ENCODE peak calls at places on chromosomes 16 and 17, in four cellular contexts. T is uterus; W is effector memory CD4-positive, alpha-beta T cell; F is pancreas. R is an unnamed sample. For H3K36me3, the result is how much of the 10 kb centered on the place peaks cover.

GRCh38 chr16:30407794-30408534 is 558 bp downstream of the ZNF771 start:
- DNase-seq in T (no peak), W (no peak), F (no peak), R (no peak)

GRCh38 chr17:29251184-29251583 is 4.5 kb downstream of the CRYBA1 start:
- DNase-seq in T (no peak), W (no peak), F (no peak), R (no peak)

GRCh38 chr17:8621585-8621984 is 8.9 kb downstream of the MYH10 start:
- DNase-seq in T (no peak), W (no peak), F (no peak), R (no peak)

GRCh38 chr17:62703269-62703775 is 75.9 kb downstream of the MRC2 start:
- DNase-seq in T (peak), W (no peak), F (no peak), R (peak)

GRCh38 chr16:88719267-88719932 is 13.1 kb downstream of the CTU2 start:
- DNase-seq in T (no peak), W (no peak), F (no peak), R (peak)

GRCh38 chr16:73171380-73171779 is 123.5 kb upstream of the ZFHX3 start:
- DNase-seq in T (no peak), W (no peak), F (no peak), R (no peak)

GRCh38 chr16:4666537-4667202 is 26.7 kb upstream of the NUDT16L1 start:
- DNase-seq in T (no peak), W (no peak), F (peak), R (no peak)

GRCh38 chr16:80347900-80348299 is 192.9 kb upstream of the DYNLRB2 start:
- DNase-seq in T (peak), W (no peak), F (no peak), R (peak)

GRCh38 chr17:81492202-81492601 is 20.4 kb downstream of the ACTG1 start:
- DNase-seq in T (no peak), W (no peak), F (no peak), R (peak)

GRCh38 chr16:54934536-54935410 is 4.1 kb downstream of the IRX5 start:
- DNase-seq in T (no peak), W (no peak), F (no peak), R (no peak)

GRCh38 chr17:4004517-4005295 is 40.5 kb upstream of the ATP2A3 start:
- DNase-seq in T (no peak), W (peak), F (peak), R (peak)

GRCh38 chr17:73291260-73291801 is 20.5 kb downstream of the CDC42EP4 start:
- DNase-seq in T (peak), W (no peak), F (no peak), R (peak)

GRCh38 chr17:65855245-65855644 is 293.8 kb upstream of the AXIN2 start:
- DNase-seq in T (no peak), W (no peak), F (no peak), R (no peak)

GRCh38 chr17:28384281-28385036 is 13.0 kb downstream of the SARM1 start:
- DNase-seq in T (no peak), W (peak), F (peak), R (peak)

GRCh38 chr16:71350821-71351557 is 7.5 kb upstream of the CALB2 start:
- DNase-seq in T (no peak), W (no peak), F (no peak), R (no peak)

GRCh38 chr17:82153745-82154375 is 55.8 kb upstream of the FASN start:
- DNase-seq in T (peak), W (peak), F (peak), R (peak)

GRCh38 chr16:85471469-85472431 is 141.4 kb upstream of the GSE1 start:
- DNase-seq in T (no peak), W (no peak), F (no peak), R (peak)

GRCh38 chr16:9012848-9013507 is 49.3 kb upstream of the USP7 start:
- DNase-seq in T (no peak), W (no peak), F (no peak), R (no peak)

GRCh38 chr17:59105852-59106462 is 723 bp downstream of the TRIM37 start:
- DNase-seq in T (peak), W (peak), F (peak), R (peak)

GRCh38 chr17:63423251-63423950 is 22.7 kb downstream of the CYB561 start:
- DNase-seq in T (no peak), W (no peak), F (no peak), R (no peak)

GRCh38 chr17:72434991-72435618 is 314.3 kb downstream of the SOX9 start:
- DNase-seq in T (no peak), W (no peak), F (no peak), R (no peak)

DNA sequence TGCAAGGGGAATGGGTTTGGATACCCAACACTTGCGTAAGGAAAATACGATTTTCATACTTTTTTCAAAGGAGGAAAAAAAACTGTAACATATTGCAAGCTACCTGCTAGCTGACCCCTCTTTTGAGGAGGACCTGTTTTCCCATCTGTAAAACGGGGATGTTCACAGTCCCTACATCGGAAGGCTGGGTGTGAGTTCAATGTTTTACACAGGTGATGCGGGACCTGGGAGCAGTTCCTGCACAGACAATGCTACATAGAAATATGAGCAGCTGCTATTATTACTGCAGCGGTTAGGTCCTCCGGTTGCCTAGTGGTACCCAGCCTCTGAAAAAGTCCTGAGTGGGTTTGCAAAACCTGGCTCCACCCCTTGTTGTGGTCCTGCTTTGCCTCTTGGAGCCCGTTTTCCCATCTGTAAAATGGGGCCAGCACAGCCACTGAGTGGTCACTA is 3.5 kb downstream of the SOCS1 start:
- DNase-seq in T (no peak), W (no peak), F (no peak), R (no peak)
- H3K4me3 ChIP-seq in T (no peak), W (peak), F (no peak), R (no peak)

GRCh38 chr17:58092797-58093385 is 9.7 kb downstream of the DYNLL2 start:
- DNase-seq in T (no peak), W (no peak), F (no peak), R (no peak)

GRCh38 chr17:58092101-58092796 is 9.0 kb downstream of the DYNLL2 start:
- DNase-seq in T (no peak), W (no peak), F (no peak), R (no peak)

GRCh38 chr17:58091024-58091567 is 7.9 kb downstream of the DYNLL2 start:
- DNase-seq in T (no peak), W (no peak), F (no peak), R (no peak)

GRCh38 chr17:58096892-58097291 is 13.7 kb downstream of the DYNLL2 start:
- DNase-seq in T (no peak), W (no peak), F (no peak), R (no peak)

DNA sequence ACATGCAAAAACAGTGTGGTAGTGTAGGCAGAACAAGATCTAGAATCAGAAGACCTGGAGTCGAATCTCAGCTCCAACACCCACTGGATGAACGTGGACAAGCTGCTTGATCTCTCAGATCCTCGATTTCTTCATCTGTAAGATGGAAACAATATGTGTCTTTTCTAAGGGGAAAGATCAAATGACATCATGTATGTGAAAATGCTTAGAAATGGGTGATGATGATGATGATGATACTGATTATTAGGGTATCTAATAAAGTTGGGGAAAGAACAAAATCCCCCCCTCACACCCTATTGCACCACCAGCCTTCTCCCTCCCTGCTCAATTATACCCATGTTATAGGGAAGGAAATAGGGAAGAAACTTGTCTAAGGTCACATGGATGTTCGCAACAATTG is 10.9 kb downstream of the DYNLL2 start:
- DNase-seq in T (no peak), W (no peak), F (no peak), R (no peak)
- H3K36me3 ChIP-seq in T (under half), W (under half), F (under half), R (under half)

GRCh38 chr17:67324330-67324729 is 42.0 kb downstream of the PSMD12 start:
- DNase-seq in T (no peak), W (no peak), F (no peak), R (no peak)

GRCh38 chr17:67322039-67322787 is 44.2 kb downstream of the PSMD12 start:
- DNase-seq in T (no peak), W (no peak), F (no peak), R (no peak)

GRCh38 chr17:67328026-67328425 is 38.4 kb downstream of the PSMD12 start:
- DNase-seq in T (no peak), W (no peak), F (no peak), R (no peak)

GRCh38 chr17:67326440-67326839 is 39.9 kb downstream of the PSMD12 start:
- DNase-seq in T (no peak), W (no peak), F (no peak), R (no peak)

DNA sequence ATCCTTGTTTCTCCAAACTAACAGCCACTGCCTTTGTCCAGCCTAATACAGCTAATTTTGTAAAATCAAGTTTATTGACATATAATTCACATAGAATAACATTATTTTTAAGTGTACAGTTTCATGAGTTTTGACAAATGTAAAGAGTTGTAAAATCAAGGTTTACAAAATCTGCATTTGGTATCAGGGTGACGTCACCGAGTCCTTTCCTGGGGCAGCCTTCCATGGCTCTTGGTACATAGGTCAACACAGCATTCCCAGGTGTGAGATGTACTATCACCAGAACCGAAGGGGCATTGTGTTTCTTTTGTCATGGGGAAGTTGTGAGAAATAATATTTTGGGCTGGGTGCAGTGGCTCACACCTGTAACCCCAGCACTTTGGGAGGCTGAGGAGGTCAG is 42.9 kb downstream of the PSMD12 start:
- DNase-seq in T (no peak), W (no peak), F (no peak), R (no peak)
- H3K4me3 ChIP-seq in T (no peak), W (no peak), F (no peak), R (no peak)

DNA sequence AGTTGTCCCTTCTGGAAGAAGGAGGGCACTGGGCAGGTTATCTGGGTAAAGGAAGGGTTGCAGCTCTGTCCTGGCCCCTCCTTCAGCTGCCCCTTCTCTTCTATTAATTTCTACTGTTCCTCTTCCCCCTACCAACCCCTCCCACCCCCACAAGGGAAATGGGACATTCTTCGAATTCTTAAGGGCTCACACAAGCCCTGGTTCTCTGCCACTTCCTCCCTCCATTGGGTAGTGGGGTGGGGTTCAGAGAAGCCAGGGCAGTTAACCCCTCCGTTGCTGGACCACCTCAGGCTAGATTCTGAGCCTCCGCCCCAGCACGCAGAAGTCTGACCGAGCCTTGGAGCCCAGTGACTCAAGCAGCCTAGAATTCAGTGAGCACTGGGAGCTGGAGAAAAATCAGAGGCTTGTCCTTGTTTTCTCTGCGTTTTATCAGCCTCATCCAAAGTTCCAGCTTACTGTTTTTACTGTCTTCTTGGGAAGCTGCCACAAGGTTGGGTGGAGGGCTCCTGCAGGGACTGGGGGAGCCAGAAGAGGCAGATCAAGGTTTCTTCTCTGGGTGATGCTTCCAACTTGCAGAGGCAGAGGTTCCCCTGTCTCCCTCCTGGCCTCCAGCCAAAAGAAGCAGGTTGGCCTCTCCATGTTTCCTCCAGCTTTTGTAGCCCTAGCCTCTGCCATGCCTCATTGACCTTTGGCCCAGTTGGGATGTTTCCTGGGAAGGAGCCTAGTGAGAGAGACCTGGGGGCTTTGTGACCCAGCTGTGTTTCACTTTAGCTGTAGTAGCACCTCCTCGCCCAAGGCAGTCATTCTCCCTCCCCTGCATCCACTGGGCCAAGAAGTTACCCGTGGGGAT is 10.2 kb downstream of the LASP1 start:
- DNase-seq in T (peak), W (no peak), F (no peak), R (peak)
- H3K36me3 ChIP-seq in T (under half), W (under half), F (under half), R (under half)

GRCh38 chr17:77571141-77571540 is 387.4 kb upstream of the TNRC6C start:
- DNase-seq in T (no peak), W (no peak), F (peak), R (no peak)
- H3K4me3 ChIP-seq in T (no peak), W (no peak), F (no peak), R (no peak)